ENCODE peak calls at places on chromosome 7, in four cellular contexts. Q is progenitor cell of endocrine pancreas; K is CD4-positive, alpha-beta T cell; A is tibial nerve. V is an unnamed sample.

GRCh38 chr7:155685070-155685790 is 40.8 kb downstream of the RBM33 start:
- DNase-seq in Q (no peak), A (no peak), K (no peak), V (no peak)

GRCh38 chr7:76191783-76192240 is 9.9 kb upstream of the SRRM3 start:
- DNase-seq in K (no peak), A (no peak), Q (no peak), V (no peak)

GRCh38 chr7:105641236-105641810 is 60.0 kb upstream of the EFCAB10 start:
- DNase-seq in K (no peak), Q (no peak), A (no peak), V (no peak)

GRCh38 chr7:136405931-136406777 is 429.0 kb upstream of the MTPN start:
- DNase-seq in Q (peak), K (no peak), A (no peak), V (no peak)

GRCh38 chr7:73823257-73823656 is 7.5 kb upstream of the CLDN4 start:
- DNase-seq in A (no peak), Q (no peak), K (no peak), V (no peak)

GRCh38 chr7:22594020-22594419 is 94.0 kb upstream of the STEAP1B start:
- DNase-seq in Q (no peak), K (no peak), A (no peak), V (no peak)

GRCh38 chr7:134767567-134768168 is 11.8 kb upstream of the CALD1 start:
- DNase-seq in A (no peak), Q (no peak), K (no peak), V (no peak)

GRCh38 chr7:121557034-121557892 is 161.2 kb upstream of the FAM3C start:
- DNase-seq in Q (no peak), A (no peak), K (no peak), V (no peak)

GRCh38 chr7:69710773-69711445 is 112.6 kb downstream of the AUTS2 start:
- DNase-seq in A (no peak), K (no peak), Q (no peak), V (no peak)

GRCh38 chr7:22569586-22570321 is 69.8 kb upstream of the STEAP1B start:
- DNase-seq in Q (no peak), A (no peak), K (no peak), V (no peak)

GRCh38 chr7:105776068-105776790 is 100.2 kb downstream of the ATXN7L1 start:
- DNase-seq in Q (no peak), A (peak), K (no peak), V (no peak)

GRCh38 chr7:155471728-155472127 is 13.8 kb downstream of the EN2 start:
- DNase-seq in A (no peak), Q (no peak), K (no peak), V (no peak)

GRCh38 chr7:36979810-36980248 is 255.5 kb upstream of the AOAH start:
- DNase-seq in K (no peak), A (no peak), Q (no peak), V (no peak)

GRCh38 chr7:3922175-3922635 is 621.2 kb downstream of the SDK1 start:
- DNase-seq in K (no peak), A (peak), Q (no peak), V (no peak)

GRCh38 chr7:151702961-151703360 is 174.0 kb downstream of the PRKAG2 start:
- DNase-seq in K (no peak), Q (no peak), A (no peak), V (no peak)

GRCh38 chr7:117827861-117828260 is 45.4 kb downstream of the CTTNBP2 start:
- DNase-seq in K (no peak), A (no peak), Q (no peak), V (no peak)

GRCh38 chr7:53697913-53698312 is 662.5 kb downstream of the POM121L12 start:
- DNase-seq in A (no peak), Q (no peak), K (no peak), V (no peak)

GRCh38 chr7:24854866-24855265 is 97.6 kb upstream of the GSDME start:
- DNase-seq in K (no peak), Q (no peak), A (no peak), V (no peak)

GRCh38 chr7:26588511-26588910 is 275.9 kb downstream of the SKAP2 start:
- DNase-seq in Q (no peak), A (no peak), K (no peak), V (no peak)

GRCh38 chr7:159191236-159191635 is 46.6 kb upstream of the VIPR2 start:
- DNase-seq in Q (no peak), K (no peak), A (no peak), V (no peak)

GRCh38 chr7:40329601-40330153 is 194.9 kb downstream of the SUGCT start:
- DNase-seq in A (no peak), K (no peak), Q (no peak), V (no peak)

GRCh38 chr7:74104702-74105101 is 21.1 kb downstream of the LIMK1 start:
- DNase-seq in A (no peak), K (no peak), Q (no peak), V (no peak)

GRCh38 chr7:111083423-111083822 is 7.5 kb upstream of the LRRN3 start:
- DNase-seq in K (peak), Q (no peak), A (no peak), V (no peak)

GRCh38 chr7:52501696-52502095 is 533.7 kb upstream of the POM121L12 start:
- DNase-seq in A (no peak), K (no peak), Q (no peak), V (no peak)

GRCh38 chr7:150317748-150318444 is 5.3 kb upstream of the LRRC61 start:
- DNase-seq in Q (no peak), K (no peak), A (no peak), V (no peak)

GRCh38 chr7:142812437-142813215 is 41.9 kb downstream of the PRSS2 start:
- DNase-seq in K (no peak), Q (no peak), A (no peak), V (no peak)

GRCh38 chr7:102152672-102153585 is 133.7 kb upstream of the SH2B2 start:
- DNase-seq in Q (no peak), K (no peak), A (no peak), V (no peak)

GRCh38 chr7:128041203-128041602 is 10.0 kb upstream of the LRRC4 start:
- DNase-seq in K (no peak), A (no peak), Q (no peak), V (no peak)

GRCh38 chr7:94654764-94655561 is 970 bp downstream of the SGCE start:
- DNase-seq in K (no peak), Q (no peak), A (no peak), V (no peak)

GRCh38 chr7:26664735-26665420 is 199.5 kb downstream of the SKAP2 start:
- DNase-seq in Q (no peak), K (no peak), A (no peak), V (no peak)

GRCh38 chr7:137935849-137936508 is 65.9 kb downstream of the CREB3L2 start:
- DNase-seq in K (no peak), Q (no peak), A (no peak), V (no peak)

GRCh38 chr7:148356303-148356702 is 234.3 kb upstream of the C7orf33 start:
- DNase-seq in K (no peak), A (no peak), Q (no peak), V (no peak)

GRCh38 chr7:91135703-91136102 is 128.5 kb upstream of the FZD1 start:
- DNase-seq in Q (no peak), K (no peak), A (no peak), V (no peak)

GRCh38 chr7:57417736-57418135 is 32.2 kb upstream of the ZNF716 start:
- DNase-seq in A (no peak), Q (no peak), K (no peak), V (no peak)

GRCh38 chr7:6446977-6447588 is 671 bp downstream of the DAGLB start:
- DNase-seq in Q (no peak), K (no peak), A (peak), V (no peak)

GRCh38 chr7:109343662-109344061 is 774.0 kb downstream of the DNAJB9 start:
- DNase-seq in K (no peak), Q (no peak), A (no peak), V (no peak)

GRCh38 chr7:137983308-137984008 is 18.4 kb downstream of the CREB3L2 start:
- DNase-seq in K (no peak), Q (no peak), A (no peak), V (no peak)

GRCh38 chr7:141584935-141585334 is 33.7 kb downstream of the AGK start:
- DNase-seq in K (no peak), Q (no peak), A (no peak), V (no peak)

GRCh38 chr7:30562498-30562897 is 32.2 kb upstream of the GARS1 start:
- DNase-seq in K (no peak), A (no peak), Q (no peak), V (no peak)

DNA sequence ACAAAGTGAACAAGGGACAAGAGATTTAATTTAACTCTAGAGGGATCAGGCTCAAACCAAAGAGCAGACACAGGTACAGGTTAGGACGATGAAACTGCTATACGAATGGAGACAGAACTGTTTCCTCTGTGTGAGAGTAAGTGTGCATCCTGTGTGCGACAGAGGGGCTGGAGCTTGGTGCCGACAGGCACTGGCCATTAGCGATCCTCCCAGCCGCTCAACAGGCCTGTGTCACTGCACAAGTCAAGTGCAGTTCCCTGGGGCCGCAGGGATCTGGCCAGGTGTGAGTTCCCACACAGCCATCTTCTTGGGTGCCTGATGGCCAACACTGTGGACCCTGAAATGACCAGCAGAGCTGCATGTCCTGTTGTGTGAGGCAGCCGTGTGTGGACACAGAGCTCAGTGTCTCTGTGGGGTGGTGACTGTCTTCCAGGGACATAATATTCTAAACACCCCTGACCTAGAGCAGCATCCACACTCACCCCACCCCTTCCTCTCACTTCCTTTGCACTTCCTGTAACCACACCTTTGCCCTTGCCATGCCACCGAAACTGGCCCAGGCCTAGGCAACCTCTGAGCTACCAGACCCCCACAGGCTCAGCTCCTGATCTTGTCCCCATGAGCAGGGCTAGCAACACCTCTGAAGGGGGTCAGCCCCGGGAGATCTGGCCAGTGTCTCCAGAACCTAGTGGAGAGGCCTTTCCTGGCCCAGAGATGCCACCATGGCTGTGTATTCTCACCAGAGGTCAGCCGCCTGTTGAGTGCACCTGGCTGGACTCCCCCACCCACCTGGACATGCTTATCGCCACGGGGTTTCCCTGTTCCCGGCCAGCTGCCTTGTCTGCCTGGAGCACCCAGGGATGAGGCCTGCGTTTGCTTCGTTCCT is 11.7 kb upstream of the TBRG4 start:
- DNase-seq in A (no peak), Q (no peak), K (no peak), V (no peak)
- TF ChIP-seq CTCF in A (no peak), Q (no peak), K (no peak), V (no peak)

GRCh38 chr7:47991741-47992311 is 12.4 kb upstream of the HUS1 start:
- DNase-seq in K (peak), A (peak), Q (peak), V (peak)

GRCh38 chr7:47992446-47992845 is 13.0 kb upstream of the HUS1 start:
- DNase-seq in Q (no peak), K (no peak), A (no peak), V (no peak)

GRCh38 chr7:47990592-47990991 is 11.2 kb upstream of the HUS1 start:
- DNase-seq in A (no peak), Q (no peak), K (no peak), V (no peak)

GRCh38 chr7:47991270-47991669 is 11.9 kb upstream of the HUS1 start:
- DNase-seq in A (no peak), Q (no peak), K (no peak), V (no peak)

GRCh38 chr7:47988496-47989386 is 9.3 kb upstream of the HUS1 start:
- DNase-seq in A (no peak), Q (no peak), K (no peak), V (no peak)
- TF ChIP-seq CTCF in A (no peak), Q (peak), K (peak), V (no peak)

GRCh38 chr7:116292381-116292780 is 82.0 kb downstream of the TES start:
- DNase-seq in Q (no peak), K (no peak), A (no peak), V (no peak)

GRCh38 chr7:116291937-116292336 is 81.6 kb downstream of the TES start:
- DNase-seq in K (no peak), Q (no peak), A (no peak), V (no peak)

GRCh38 chr7:116293633-116294032 is 83.3 kb downstream of the TES start:
- DNase-seq in K (no peak), A (no peak), Q (no peak), V (no peak)

GRCh38 chr7:116293139-116293538 is 82.8 kb downstream of the TES start:
- DNase-seq in K (no peak), A (no peak), Q (no peak), V (no peak)

DNA sequence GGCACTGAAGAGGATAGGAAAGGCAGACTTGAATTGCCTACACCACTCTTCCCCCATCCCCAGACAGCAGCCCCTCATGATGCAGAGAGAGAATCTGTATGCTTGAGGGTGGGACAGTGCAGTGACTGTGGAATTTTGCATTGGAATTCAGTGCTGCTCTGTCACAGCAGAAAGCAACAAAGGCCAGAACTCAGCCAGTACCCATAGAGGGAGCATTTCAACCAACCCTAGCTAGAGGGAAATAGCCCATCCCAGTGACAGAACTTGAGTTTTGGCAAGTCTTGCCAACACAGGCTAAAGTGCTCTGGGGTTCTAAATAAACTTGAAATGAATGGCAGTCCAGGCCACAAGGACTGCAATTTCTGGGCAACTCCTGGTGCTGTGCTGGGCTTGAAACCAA is 80.4 kb downstream of the TES start:
- DNase-seq in K (no peak), Q (no peak), A (no peak), V (no peak)
- TF ChIP-seq CTCF in K (no peak), Q (no peak), A (no peak), V (no peak)

DNA sequence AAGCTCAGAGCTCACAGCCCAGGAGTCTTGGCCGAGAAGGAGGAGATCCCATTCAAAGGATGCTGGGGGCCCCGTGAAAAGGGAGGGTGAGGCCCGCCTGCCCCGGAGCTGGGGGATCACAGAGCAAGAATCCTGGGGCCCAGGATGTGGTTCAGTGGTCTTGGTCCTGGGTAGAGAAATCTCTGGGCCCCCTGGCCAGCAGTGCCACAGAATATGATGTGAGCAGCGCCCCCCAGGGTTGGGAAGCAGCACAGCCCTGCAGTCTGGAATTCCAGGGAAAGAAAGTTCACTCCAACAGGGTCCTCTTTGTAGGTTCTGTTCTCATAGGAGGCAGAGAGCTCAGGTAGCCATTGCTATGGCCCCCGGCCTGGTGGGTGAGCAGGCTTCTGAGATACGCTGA is 77.6 kb upstream of the GNA12 start:
- DNase-seq in Q (no peak), K (no peak), A (no peak), V (no peak)
- TF ChIP-seq CTCF in Q (peak), K (no peak), A (no peak), V (no peak)

V was measured in activated B cell treated with CpG ODN at 0.5 μM for 24 hours.